ENCODE peak calls at places on chromosomes 16 and 17, in seven cellular contexts. Z is psoas muscle; L is posterior vena cava; H is thoracic aorta; O is T-cell; S is A172; B is stimulated activated CD4-positive, alpha-beta T cell treated with anti-CD3 and anti-CD28 coated beads, Interleukin-15, amount 100 ng/mL, for 1 hour. U is an unnamed sample.
A peak's percentile ranks its signal among the peaks of the same experiment; 100 is the strongest.

GRCh38 chr16:11499295-11500089 is 87.2 kb downstream of the LITAF start:
- DNase-seq in Z (no peak), L (peak; percentile 47), H (no peak), O (no peak), S (peak; percentile 39), B (no peak), U (no peak)

GRCh38 chr16:25501530-25502255 is 190.1 kb upstream of the HS3ST4 start:
- DNase-seq in Z (no peak), L (no peak), H (no peak), O (no peak), S (no peak), B (no peak), U (no peak)

GRCh38 chr16:74466872-74467271 is 45.6 kb upstream of the CLEC18B start:
- DNase-seq in Z (no peak), L (no peak), H (no peak), O (no peak), S (no peak), B (no peak), U (no peak)

GRCh38 chr16:528111-529011 is 849 bp downstream of the CAPN15 start:
- DNase-seq in Z (no peak), L (no peak), H (peak; percentile 26), O (no peak), S (peak; percentile 88), B (no peak), U (no peak)

GRCh38 chr16:86090461-86091170 is 191.7 kb downstream of the IRF8 start:
- DNase-seq in Z (no peak), L (no peak), H (no peak), O (no peak), S (no peak), B (no peak), U (no peak)

GRCh38 chr17:56110463-56111138 is 42.7 kb upstream of the ANKFN1 start:
- DNase-seq in Z (no peak), L (peak; percentile 68), H (no peak), O (no peak), S (no peak), B (no peak), U (no peak)

GRCh38 chr17:59804910-59805381 is 87.8 kb downstream of the TUBD1 start:
- DNase-seq in Z (no peak), L (no peak), H (no peak), O (no peak), S (peak; percentile 72), B (no peak), U (no peak)

GRCh38 chr16:48489376-48489775 is 104.2 kb upstream of the SIAH1 start:
- DNase-seq in Z (no peak), L (no peak), H (no peak), O (no peak), S (no peak), B (no peak), U (no peak)

GRCh38 chr17:57599271-57600045 is 145.6 kb downstream of the CCDC182 start:
- DNase-seq in Z (no peak), L (peak; percentile 52), H (no peak), O (no peak), S (no peak), B (no peak), U (no peak)

GRCh38 chr17:18079543-18079942 is 8.2 kb upstream of the DRG2 start:
- DNase-seq in Z (no peak), L (no peak), H (no peak), O (no peak), S (no peak), B (no peak), U (no peak)

GRCh38 chr17:73613947-73614655 is 30.1 kb downstream of the SDK2 start:
- DNase-seq in Z (no peak), L (no peak), H (no peak), O (no peak), S (no peak), B (no peak), U (no peak)

GRCh38 chr16:84673561-84673960 is 25.2 kb downstream of the KLHL36 start:
- DNase-seq in Z (no peak), L (peak; percentile 34), H (no peak), O (no peak), S (no peak), B (no peak), U (no peak)

GRCh38 chr16:70614208-70614951 is 32.0 kb upstream of the IL34 start:
- DNase-seq in Z (no peak), L (no peak), H (no peak), O (no peak), S (no peak), B (no peak), U (no peak)

GRCh38 chr17:49746791-49747490 is 17.0 kb downstream of the FAM117A start:
- DNase-seq in Z (no peak), L (no peak), H (no peak), O (no peak), S (no peak), B (no peak), U (no peak)

GRCh38 chr17:66165537-66166123 is 26.3 kb downstream of the CEP112 start:
- DNase-seq in Z (no peak), L (no peak), H (no peak), O (no peak), S (peak; percentile 61), B (no peak), U (no peak)

GRCh38 chr16:64971211-64971610 is 150.7 kb downstream of the CDH11 start:
- DNase-seq in Z (no peak), L (no peak), H (no peak), O (no peak), S (no peak), B (no peak), U (no peak)

GRCh38 chr17:59277031-59277430 is 54.4 kb upstream of the YPEL2 start:
- DNase-seq in Z (no peak), L (no peak), H (no peak), O (no peak), S (no peak), B (no peak), U (no peak)

GRCh38 chr16:55406651-55407050 is 72.3 kb upstream of the MMP2 start:
- DNase-seq in Z (no peak), L (no peak), H (no peak), O (no peak), S (no peak), B (no peak), U (no peak)

GRCh38 chr16:31253642-31254045 is 6.1 kb upstream of the ITGAM start:
- DNase-seq in Z (peak; percentile 30), L (peak; percentile 82), H (peak; percentile 5), O (no peak), S (peak; percentile 28), B (no peak), U (peak; percentile 81)

GRCh38 chr17:43931062-43931571 is 11.2 kb downstream of the PPY start:
- DNase-seq in Z (no peak), L (no peak), H (no peak), O (no peak), S (no peak), B (no peak), U (no peak)

GRCh38 chr17:43171761-43172487 is 910 bp downstream of the NBR1 start:
- DNase-seq in Z (no peak), L (no peak), H (no peak), O (no peak), S (peak; percentile 92), B (no peak), U (peak; percentile 66)

GRCh38 chr17:46125831-46126230 is 67.4 kb downstream of the KANSL1 start:
- DNase-seq in Z (no peak), L (no peak), H (no peak), O (no peak), S (no peak), B (no peak), U (no peak)

GRCh38 chr16:89337965-89338364 is 120.5 kb downstream of the ZNF778 start:
- DNase-seq in Z (no peak), L (no peak), H (no peak), O (no peak), S (no peak), B (no peak), U (no peak)

GRCh38 chr16:16780588-16780987 is 401.6 kb downstream of the NPIPA7 start:
- DNase-seq in Z (no peak), L (no peak), H (no peak), O (no peak), S (no peak), B (no peak), U (no peak)

GRCh38 chr17:78458091-78458490 is 79.6 kb downstream of the PGS1 start:
- DNase-seq in Z (no peak), L (no peak), H (no peak), O (no peak), S (no peak), B (no peak), U (no peak)

GRCh38 chr17:79613195-79613517 is 2.3 kb upstream of the RBFOX3 start:
- DNase-seq in Z (no peak), L (no peak), H (no peak), O (no peak), S (no peak), B (no peak), U (no peak)

GRCh38 chr17:29597361-29598172 is 4.6 kb downstream of the ANKRD13B start:
- DNase-seq in Z (no peak), L (no peak), H (no peak), O (no peak), S (no peak), B (no peak), U (peak; percentile 30)

GRCh38 chr16:67773569-67774456 is 32.5 kb downstream of the RANBP10 start:
- DNase-seq in Z (no peak), L (no peak), H (no peak), O (no peak), S (no peak), B (no peak), U (no peak)

GRCh38 chr17:80836971-80837481 is 154.6 kb upstream of the CHMP6 start:
- DNase-seq in Z (no peak), L (no peak), H (no peak), O (no peak), S (no peak), B (no peak), U (no peak)

GRCh38 chr16:14523632-14524031 is 106.4 kb downstream of the PARN start:
- DNase-seq in Z (no peak), L (no peak), H (no peak), O (no peak), S (no peak), B (no peak), U (no peak)

GRCh38 chr17:40699359-40699758 is 4.2 kb downstream of the KRT24 start:
- DNase-seq in Z (no peak), L (no peak), H (no peak), O (no peak), S (no peak), B (no peak), U (no peak)

GRCh38 chr16:48999034-48999433 is 282.6 kb downstream of the CBLN1 start:
- DNase-seq in Z (no peak), L (no peak), H (no peak), O (no peak), S (no peak), B (no peak), U (no peak)

GRCh38 chr16:89670496-89671431 is 13.1 kb downstream of the SPATA33 start:
- DNase-seq in Z (no peak), L (no peak), H (no peak), O (no peak), S (peak; percentile 49), B (no peak), U (no peak)

U was measured in Right ventricle myocardium inferior.